ENCODE peak calls at places on chromosome 6, in ten cellular contexts. Y, P, M, Z, K, W, G, I, R and A are unnamed samples.

GRCh38 chr6:125207956-125208355 is 54.4 kb downstream of the TPD52L1 start:
- DNase-seq in M (no peak), R (no peak), Z (no peak), Y (peak; percentile 62), I (no peak), G (no peak), K (no peak), P (no peak), W (peak; percentile 27), A (no peak)

GRCh38 chr6:116366740-116367275 is 3.9 kb upstream of the DSE start:
- DNase-seq in G (no peak), I (no peak), M (no peak), P (no peak), K (no peak), Y (no peak), Z (no peak), W (no peak), R (no peak), A (no peak)

GRCh38 chr6:38213275-38213674 is 393.7 kb downstream of the ZFAND3 start:
- DNase-seq in W (no peak), M (no peak), I (no peak), K (no peak), R (peak; percentile 22), Y (peak; percentile 45), Z (no peak), G (no peak), P (no peak), A (peak; percentile 46)

GRCh38 chr6:53643481-53643965 is 22.0 kb downstream of the KLHL31 start:
- DNase-seq in Y (no peak), W (no peak), K (no peak), R (no peak), P (no peak), Z (no peak), I (no peak), M (no peak), G (no peak), A (no peak)

GRCh38 chr6:167475947-167476346 is 151.1 kb downstream of the TTLL2 start:
- DNase-seq in G (no peak), I (no peak), Z (no peak), P (no peak), K (no peak), M (no peak), Y (no peak), R (no peak), W (no peak), A (no peak)

GRCh38 chr6:56382416-56382940 is 135.1 kb upstream of the COL21A1 start:
- DNase-seq in P (no peak), W (no peak), M (no peak), Z (no peak), I (no peak), K (no peak), Y (no peak), R (no peak), G (peak; percentile 80), A (no peak)

GRCh38 chr6:137261393-137262154 is 42.4 kb upstream of the IFNGR1 start:
- DNase-seq in K (peak; percentile 30), Y (peak; percentile 48), I (no peak), W (peak; percentile 70), P (no peak), G (peak; percentile 47), Z (peak; percentile 32), R (peak; percentile 54), M (no peak), A (no peak)

GRCh38 chr6:82908661-82909060 is 157.0 kb downstream of the UBE3D start:
- DNase-seq in G (no peak), W (no peak), Z (no peak), P (no peak), I (no peak), K (no peak), R (no peak), Y (no peak), M (no peak), A (peak; percentile 7)

GRCh38 chr6:12479885-12480284 is 189.7 kb downstream of the EDN1 start:
- DNase-seq in R (peak; percentile 42), W (peak; percentile 42), G (no peak), I (no peak), Z (no peak), K (no peak), P (no peak), M (no peak), Y (no peak), A (no peak)